ENCODE peak calls at places on chromosome 1, in five cellular contexts. P is aorta, J is BE2C, D is heart left ventricle, U is uterus. E is an unnamed sample.

GRCh38 chr1:184945678-184946412 is 28.5 kb downstream of the NIBAN1 start:
- DNase-seq in J (no peak), P (no peak), D (no peak), U (no peak), E (no peak)

GRCh38 chr1:30508175-30508448 is 215.3 kb downstream of the MATN1 start:
- DNase-seq in U (no peak), P (no peak), J (no peak), D (no peak), E (no peak)

GRCh38 chr1:207917086-207917485 is 6.2 kb upstream of the CD34 start:
- DNase-seq in U (no peak), D (no peak), J (no peak), P (no peak), E (no peak)

GRCh38 chr1:38235705-38236104 is 189.1 kb upstream of the POU3F1 start:
- DNase-seq in D (no peak), P (no peak), U (no peak), J (no peak), E (no peak)

GRCh38 chr1:12696658-12697057 is 19.3 kb upstream of the AADACL3 start:
- DNase-seq in P (no peak), U (no peak), J (no peak), D (no peak), E (no peak)

GRCh38 chr1:233193741-233194140 is 101.8 kb downstream of the PCNX2 start:
- DNase-seq in U (no peak), P (no peak), D (no peak), J (no peak), E (no peak)

GRCh38 chr1:119713039-119713537 is 1.4 kb downstream of the PHGDH start:
- DNase-seq in U (peak; percentile 28), P (no peak), D (no peak), J (peak; percentile 44), E (peak; percentile 33)

GRCh38 chr1:230176871-230177411 is 109.9 kb downstream of the GALNT2 start:
- DNase-seq in P (peak; percentile 82), J (peak; percentile 93), U (peak; percentile 75), D (peak; percentile 77), E (no peak)

GRCh38 chr1:114209971-114210370 is 56.3 kb upstream of the SYT6 start:
- DNase-seq in J (no peak), U (no peak), P (no peak), D (no peak), E (no peak)

GRCh38 chr1:1092890-1093609 is 18.9 kb upstream of the RNF223 start:
- DNase-seq in P (no peak), J (no peak), D (no peak), U (no peak), E (no peak)

GRCh38 chr1:245129321-245129720 is 25.5 kb upstream of the KIF26B start:
- DNase-seq in P (no peak), U (no peak), D (no peak), J (no peak), E (no peak)

GRCh38 chr1:208238710-208239517 is 5.3 kb downstream of the PLXNA2 start:
- DNase-seq in J (peak; percentile 44), P (no peak), D (no peak), U (no peak), E (peak; percentile 81)

GRCh38 chr1:94727846-94728715 is 92.1 kb upstream of the SLC44A3 start:
- DNase-seq in P (peak; percentile 82), J (no peak), U (no peak), D (peak; percentile 49), E (peak; percentile 70)

GRCh38 chr1:109823543-109824348 is 60.0 kb upstream of the EPS8L3 start:
- DNase-seq in P (peak; percentile 85), J (no peak), U (peak; percentile 53), D (peak; percentile 72), E (no peak)

GRCh38 chr1:111199881-111200801 is at the start of gene DENND2D:
- DNase-seq in U (no peak), P (peak; percentile 88), J (no peak), D (peak; percentile 58), E (no peak)

GRCh38 chr1:156578006-156578405 is 1.5 kb upstream of the TTC24 start:
- DNase-seq in D (no peak), J (no peak), P (no peak), U (no peak), E (no peak)

GRCh38 chr1:192805832-192806323 is 3.0 kb upstream of the RGS2 start:
- DNase-seq in P (no peak), J (no peak), D (no peak), U (no peak), E (peak; percentile 56)

GRCh38 chr1:200890027-200890426 is 4.7 kb upstream of the INAVA start:
- DNase-seq in J (no peak), D (no peak), P (peak; percentile 36), U (no peak), E (no peak)

GRCh38 chr1:200891774-200892157 is 2.9 kb upstream of the INAVA start:
- DNase-seq in U (no peak), P (peak; percentile 40), D (no peak), J (no peak), E (peak; percentile 76)

GRCh38 chr1:200889571-200889970 is 5.1 kb upstream of the INAVA start:
- DNase-seq in P (no peak), J (no peak), U (no peak), D (no peak), E (no peak)

GRCh38 chr1:200892546-200892945 is 2.2 kb upstream of the INAVA start:
- DNase-seq in P (no peak), J (no peak), U (no peak), D (no peak), E (peak; percentile 29)

DNA sequence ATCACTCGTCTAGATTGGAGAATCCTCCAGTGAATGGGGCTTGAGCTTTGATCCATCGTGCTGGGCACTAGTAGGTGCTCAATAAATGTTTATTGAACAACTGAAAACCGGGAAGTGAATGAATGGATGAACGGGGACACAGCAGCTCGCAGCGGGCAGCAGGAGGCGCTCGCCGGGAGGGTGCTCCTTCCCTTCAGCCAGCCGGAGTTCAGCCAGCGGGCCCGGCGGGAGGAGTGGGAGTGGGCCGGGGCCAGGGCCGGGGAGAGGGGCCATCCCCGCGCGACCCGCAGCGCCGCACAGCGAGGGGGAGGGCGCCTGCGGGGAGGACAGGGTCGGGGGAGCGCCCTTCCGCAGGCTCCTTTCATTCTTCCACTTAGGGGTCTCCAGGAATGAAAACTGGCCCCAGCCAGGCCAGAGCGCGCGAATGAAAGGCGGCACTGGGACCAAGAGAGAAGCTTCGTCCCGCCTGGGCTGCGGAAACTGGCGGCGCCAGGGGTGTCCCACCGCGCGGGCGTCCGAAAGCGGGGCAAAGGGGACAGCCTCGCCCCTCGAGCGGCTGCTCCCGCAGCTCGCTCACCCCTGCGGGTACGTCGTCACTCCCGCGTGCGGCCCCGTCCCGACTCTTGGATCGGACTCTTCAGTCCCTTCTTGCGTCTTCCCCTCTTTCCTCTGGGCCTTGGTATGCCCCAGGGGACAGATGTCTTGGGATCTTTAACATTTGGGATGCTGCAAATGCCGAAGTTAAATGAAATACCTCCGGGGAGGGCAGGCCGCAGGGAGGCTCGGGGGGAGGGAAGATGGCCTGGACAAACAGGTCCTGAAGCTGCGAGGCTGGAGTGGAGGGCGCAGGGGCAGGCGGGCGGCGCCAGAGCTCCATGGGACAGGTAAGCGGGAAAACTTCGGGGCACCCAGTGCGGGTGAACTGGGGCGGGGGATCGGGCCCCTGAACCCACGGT is 3.6 kb upstream of the INAVA start:
- DNase-seq in U (no peak), D (no peak), P (peak; percentile 58), J (peak; percentile 53), E (peak; percentile 79)
- H3K27me3 ChIP-seq in U (peaks cover 8% of the 10 kb centered on the region), D (peaks cover 4% of the 10 kb centered on the region), P (no peaks in the 10 kb centered on the region), J (peaks cover 18% of the 10 kb centered on the region), E (no peaks in the 10 kb centered on the region)

DNA sequence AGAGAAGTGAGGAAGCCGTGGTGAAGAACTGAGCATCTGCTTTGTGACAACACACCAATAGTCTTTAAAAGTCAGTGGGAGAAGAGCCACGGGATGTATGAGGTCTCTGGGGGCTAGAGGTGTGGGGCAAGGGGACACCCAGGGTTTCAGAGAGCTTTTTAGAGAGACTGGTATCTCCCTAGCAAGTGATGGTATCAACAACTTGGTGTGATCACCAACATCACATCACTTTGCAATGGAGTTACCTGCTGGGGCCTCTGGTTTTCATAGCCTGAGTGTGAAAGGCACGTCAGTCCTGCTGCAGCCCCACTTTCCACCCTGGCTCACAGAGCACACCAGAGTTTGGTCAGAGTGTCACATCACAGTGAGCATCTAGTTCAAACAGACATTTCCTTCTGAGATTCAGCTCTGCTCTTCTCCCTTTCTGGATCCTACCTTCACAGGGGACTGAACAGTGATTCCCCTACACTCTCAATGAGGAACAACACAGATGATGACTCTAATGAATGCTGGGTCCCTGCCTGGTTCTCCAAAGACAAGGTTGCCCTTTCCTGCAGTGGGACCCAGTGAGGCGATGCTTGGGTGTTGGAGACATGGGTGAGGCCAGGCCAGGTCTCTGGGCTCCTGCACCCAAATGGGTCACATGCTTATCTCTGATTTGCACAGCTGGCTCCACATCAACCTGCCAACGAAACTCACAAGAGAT is 2.0 kb upstream of the MAN1C1 start:
- DNase-seq in J (no peak), U (no peak), D (no peak), P (no peak), E (no peak)
- H3K27me3 ChIP-seq in J (no peaks in the 10 kb centered on the region), U (no peaks in the 10 kb centered on the region), D (no peaks in the 10 kb centered on the region), P (no peaks in the 10 kb centered on the region), E (no peaks in the 10 kb centered on the region)

DNA sequence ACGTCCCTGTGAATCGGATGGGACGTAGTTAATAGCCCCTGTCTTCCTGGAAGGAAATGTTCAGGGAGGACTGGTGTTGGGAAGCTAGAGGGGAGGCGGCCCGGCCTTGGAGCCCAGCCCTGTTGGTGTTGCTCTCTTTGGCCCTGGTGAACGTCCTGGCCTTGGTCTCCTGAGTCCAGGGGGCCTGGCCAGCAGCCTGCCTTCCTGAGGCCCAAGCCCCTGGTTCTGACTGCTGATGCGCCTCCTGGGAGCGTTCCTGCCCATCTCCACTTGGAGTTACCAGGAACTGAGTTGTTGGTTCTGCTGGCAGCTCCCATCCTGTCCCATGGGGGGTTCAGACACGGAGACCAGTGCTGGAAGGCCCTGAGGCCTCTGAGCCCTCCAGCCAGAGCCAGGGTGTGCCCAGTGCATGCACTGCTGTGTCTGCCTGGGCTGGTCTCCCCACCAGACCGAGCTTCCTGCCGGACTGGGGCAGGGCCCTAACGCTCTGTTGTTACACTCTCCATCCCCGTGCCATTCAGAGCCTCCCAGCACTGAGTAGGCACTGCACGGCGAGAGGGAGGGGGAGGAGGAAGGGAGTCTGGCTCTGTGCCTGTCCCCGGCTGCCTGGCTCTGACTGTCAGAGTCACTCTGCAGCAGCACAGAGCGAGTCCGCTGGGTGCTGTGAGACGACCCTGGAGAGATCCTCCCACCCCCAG is 382.5 kb upstream of the VAMP3 start:
- DNase-seq in U (no peak), P (peak; percentile 70), J (peak; percentile 63), D (peak; percentile 74), E (peak; percentile 53)
- H3K27me3 ChIP-seq in U (no peaks in the 10 kb centered on the region), P (no peaks in the 10 kb centered on the region), J (no peaks in the 10 kb centered on the region), D (no peaks in the 10 kb centered on the region), E (no peaks in the 10 kb centered on the region)

GRCh38 chr1:18773753-18774152 is 85.7 kb downstream of the TAS1R2 start:
- DNase-seq in D (no peak), J (no peak), P (no peak), U (no peak), E (no peak)

GRCh38 chr1:18778437-18778836 is 81.0 kb downstream of the TAS1R2 start:
- DNase-seq in P (no peak), D (no peak), J (no peak), U (no peak), E (peak; percentile 54)

GRCh38 chr1:18775341-18775740 is 84.1 kb downstream of the TAS1R2 start:
- DNase-seq in J (no peak), U (no peak), P (no peak), D (no peak), E (no peak)

GRCh38 chr1:18781031-18781430 is 78.4 kb downstream of the TAS1R2 start:
- DNase-seq in P (no peak), D (no peak), J (no peak), U (no peak), E (no peak)

DNA sequence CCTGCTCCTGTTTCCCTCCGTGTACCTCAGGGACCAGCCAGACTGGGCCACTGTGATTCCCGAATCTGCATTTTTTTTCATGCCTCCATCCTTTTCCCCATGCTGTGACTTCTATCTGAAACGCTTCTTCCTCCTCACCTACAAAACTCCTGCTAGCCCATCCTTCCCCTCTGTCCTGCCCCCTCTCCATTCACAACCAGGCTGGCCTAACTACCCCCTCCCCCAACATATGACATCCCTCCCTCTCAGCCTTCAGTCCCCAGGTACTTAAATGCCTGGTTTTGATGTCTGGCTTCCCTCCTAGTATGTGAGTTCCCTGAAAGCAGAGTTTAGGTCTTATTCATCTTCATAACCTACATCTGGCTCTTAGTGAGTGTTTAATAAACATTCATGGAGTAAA is 82.7 kb downstream of the TAS1R2 start:
- DNase-seq in U (no peak), P (no peak), J (no peak), D (no peak), E (no peak)
- H3K27me3 ChIP-seq in U (no peaks in the 10 kb centered on the region), P (no peaks in the 10 kb centered on the region), J (no peaks in the 10 kb centered on the region), D (no peaks in the 10 kb centered on the region), E (peaks cover 4% of the 10 kb centered on the region)